ENCODE peak calls at places on chromosomes 3 and 15, in nine cellular contexts. N, O, T, F, U, G, Y, J and Q are unnamed samples.

GRCh38 chr3:152071924-152072323 is 196.8 kb upstream of the MBNL1 start:
- DNase-seq in O (no peak), J (peak), Y (peak), F (no peak), G (peak), T (no peak), U (no peak), N (no peak), Q (peak)

GRCh38 chr3:39313289-39313688 is 16.2 kb upstream of the CCR8 start:
- DNase-seq in N (no peak), U (no peak), F (no peak), Y (no peak), G (no peak), O (no peak), T (no peak), J (no peak), Q (no peak)

GRCh38 chr3:150699068-150699635 is 4.6 kb downstream of the ERICH6 start:
- DNase-seq in T (no peak), N (no peak), J (no peak), Y (peak), G (no peak), O (no peak), F (no peak), U (no peak), Q (peak)

GRCh38 chr3:33218446-33219174 is at the start of gene SUSD5:
- DNase-seq in N (peak), O (peak), G (no peak), Y (peak), T (no peak), U (peak), F (no peak), J (no peak), Q (peak)

GRCh38 chr3:48069339-48069738 is 53.1 kb upstream of the MAP4 start:
- DNase-seq in U (no peak), G (no peak), N (no peak), F (no peak), Y (no peak), T (no peak), J (no peak), O (no peak), Q (no peak)

GRCh38 chr15:27237319-27237939 is 266.4 kb downstream of the GABRG3 start:
- DNase-seq in F (no peak), G (no peak), T (no peak), O (no peak), U (no peak), Y (no peak), N (no peak), J (no peak), Q (no peak)

GRCh38 chr15:94263341-94264273 is 32.2 kb downstream of the MCTP2 start:
- DNase-seq in F (no peak), J (no peak), U (no peak), N (no peak), T (no peak), O (no peak), G (peak), Y (no peak), Q (no peak)

GRCh38 chr3:181703701-181704420 is 7.9 kb upstream of the SOX2 start:
- DNase-seq in G (no peak), U (no peak), Y (no peak), T (peak), F (no peak), N (peak), J (no peak), O (no peak), Q (no peak)

GRCh38 chr3:49785565-49786356 is 581 bp downstream of the IP6K1 start:
- DNase-seq in O (no peak), T (peak), J (no peak), Y (no peak), G (peak), U (no peak), N (peak), F (no peak), Q (peak)

GRCh38 chr3:148865039-148865438 is at the start of gene CPA3:
- DNase-seq in U (no peak), Y (no peak), O (no peak), J (no peak), T (no peak), F (no peak), N (no peak), G (no peak), Q (no peak)

GRCh38 chr3:55169161-55169560 is 241.3 kb upstream of the LRTM1 start:
- DNase-seq in G (no peak), F (no peak), Y (no peak), N (no peak), J (no peak), T (no peak), O (no peak), U (no peak), Q (no peak)

GRCh38 chr3:105708980-105709379 is 159.8 kb downstream of the CBLB start:
- DNase-seq in O (no peak), T (no peak), U (no peak), N (no peak), J (no peak), Y (no peak), G (no peak), F (no peak), Q (no peak)

GRCh38 chr3:151268267-151269235 is 9.8 kb downstream of the P2RY14 start:
- DNase-seq in U (no peak), Y (no peak), T (no peak), O (no peak), N (no peak), F (no peak), J (no peak), G (no peak), Q (no peak)

GRCh38 chr15:74422370-74422722 is 11.4 kb downstream of the SEMA7A start:
- DNase-seq in G (no peak), F (no peak), T (no peak), J (no peak), Y (no peak), N (no peak), U (no peak), O (no peak), Q (no peak)

GRCh38 chr3:123618076-123618703 is 33.3 kb upstream of the HACD2 start:
- DNase-seq in N (no peak), T (no peak), F (no peak), Y (no peak), U (no peak), G (no peak), O (no peak), J (no peak), Q (no peak)

DNA sequence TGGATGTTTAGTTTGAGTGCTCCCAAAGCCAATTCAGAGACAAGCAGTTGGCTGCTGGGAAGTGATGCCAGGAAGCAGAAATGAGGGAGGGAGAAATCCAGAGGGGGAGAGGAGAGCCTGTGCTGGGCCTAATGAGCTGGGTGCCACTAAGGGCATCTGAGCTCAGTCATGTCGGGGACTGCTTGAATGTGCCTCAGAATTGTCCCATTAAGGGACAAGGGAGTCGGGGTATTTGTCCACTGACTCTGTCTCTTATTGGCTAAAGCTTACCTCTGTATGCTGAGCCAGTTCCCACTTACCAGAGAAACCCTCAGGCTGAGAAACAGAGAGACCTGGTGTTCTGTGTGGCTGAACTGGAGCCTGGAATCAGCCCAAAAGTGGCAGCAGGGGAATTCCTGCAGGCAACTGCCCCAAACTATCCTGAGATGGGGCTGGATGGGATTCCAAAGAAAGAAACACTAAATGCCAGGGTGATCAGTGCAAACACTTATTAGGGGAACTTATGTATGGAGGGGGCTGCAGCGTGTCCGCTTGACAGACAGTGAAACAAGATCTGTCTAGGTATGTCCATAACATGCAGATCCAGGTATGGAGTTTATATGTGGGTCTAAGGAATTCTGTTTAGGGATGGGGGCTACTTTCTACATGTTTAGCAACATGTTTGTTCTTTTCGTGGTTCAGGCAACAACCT is 48.6 kb downstream of the NR1D2 start:
- DNase-seq in G (no peak), Y (no peak), U (no peak), F (no peak), J (no peak), T (no peak), O (no peak), N (no peak), Q (no peak)
- H3K27ac ChIP-seq in G (no peak), Y (no peak), U (no peak), F (no peak), J (no peak), T (no peak), O (peak), N (no peak), Q (no peak)

GRCh38 chr3:184672335-184672734 is 39.5 kb downstream of the MAGEF1 start:
- DNase-seq in N (no peak), Y (no peak), O (no peak), U (no peak), T (no peak), G (no peak), F (no peak), J (no peak), Q (no peak)
- TF ChIP-seq CTCF in N (no peak), Y (no peak), O (no peak), U (no peak), T (no peak), G (no peak), F (no peak), J (no peak), Q (no peak)

GRCh38 chr3:73525591-73525990 is 99.2 kb downstream of the PDZRN3 start:
- DNase-seq in J (no peak), U (no peak), F (no peak), N (no peak), O (no peak), T (no peak), Y (no peak), G (no peak), Q (no peak)

GRCh38 chr3:73521936-73522335 is 102.8 kb downstream of the PDZRN3 start:
- DNase-seq in N (no peak), T (no peak), U (no peak), Y (no peak), G (no peak), J (no peak), F (no peak), O (no peak), Q (no peak)

GRCh38 chr3:73516656-73517055 is 108.1 kb downstream of the PDZRN3 start:
- DNase-seq in G (no peak), U (no peak), N (no peak), J (peak), T (peak), O (peak), Y (no peak), F (peak), Q (no peak)

GRCh38 chr3:73523661-73524060 is 101.1 kb downstream of the PDZRN3 start:
- DNase-seq in N (no peak), U (no peak), O (no peak), G (no peak), T (no peak), J (no peak), Y (no peak), F (no peak), Q (no peak)

GRCh38 chr3:73520931-73521461 is 103.7 kb downstream of the PDZRN3 start:
- DNase-seq in Y (no peak), J (no peak), T (no peak), F (peak), U (no peak), N (no peak), G (no peak), O (peak), Q (no peak)
- H3K27ac ChIP-seq in Y (no peak), J (peak), T (peak), F (peak), U (no peak), N (no peak), G (no peak), O (peak), Q (no peak)

DNA sequence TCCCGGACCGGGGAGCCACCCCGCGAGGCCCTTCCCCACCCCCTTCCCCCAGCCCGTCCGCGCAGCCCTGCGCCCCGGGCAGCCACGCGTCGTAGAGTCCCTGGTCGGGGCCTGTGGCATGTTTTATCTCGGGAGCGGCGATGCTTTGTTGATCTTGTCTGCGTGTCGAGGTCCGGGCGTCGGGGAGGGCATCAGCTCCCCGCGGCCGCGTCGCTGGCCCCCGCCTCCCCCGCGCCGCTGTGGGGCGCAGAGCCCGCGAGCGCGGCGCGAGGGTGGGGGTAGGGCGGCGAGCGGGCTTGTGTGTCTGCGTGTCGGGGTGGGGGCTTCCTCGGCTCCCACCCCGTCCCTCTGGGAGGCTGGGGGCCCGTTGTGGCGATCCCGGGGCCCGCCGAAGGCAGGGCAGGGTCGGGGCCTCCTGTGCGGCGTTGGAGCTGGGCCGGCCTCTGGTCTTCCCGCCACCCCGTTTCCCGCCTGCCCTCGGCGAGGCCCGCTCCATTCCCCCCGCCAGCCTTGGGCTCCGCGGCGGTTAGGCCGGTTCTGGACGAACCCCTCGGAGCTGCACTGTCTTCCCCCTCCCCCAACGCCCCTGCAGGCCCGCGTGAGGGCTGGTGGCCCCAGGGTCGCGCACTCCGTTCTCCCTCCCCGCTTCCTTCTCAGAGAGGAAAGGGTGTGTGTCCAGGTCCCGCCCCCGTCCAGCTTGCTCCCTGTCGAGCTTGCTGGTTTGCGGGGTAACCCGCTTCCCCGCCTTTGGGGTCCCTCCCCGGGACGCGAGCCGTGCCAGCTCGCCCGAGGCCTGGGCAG is 695 bp downstream of the GMPS start:
- DNase-seq in G (peak), T (peak), N (peak), F (peak), U (peak), Y (peak), O (peak), J (no peak), Q (peak)
- TF ChIP-seq CTCF in G (no peak), T (no peak), N (no peak), F (no peak), U (no peak), Y (no peak), O (no peak), J (no peak), Q (no peak)